ENCODE peak calls at places on chromosomes 11 and 22, in five cellular contexts. Y is suprapubic skin; U is activated effector memory CD4-positive, alpha-beta T cell treated with Interleukin-2 at 50 U/mL for 16 hours; O is stimulated activated CD4-positive, alpha-beta T cell treated with anti-CD3 and anti-CD28 coated beads, Interleukin-1b, Interleukin-23, amount 100 ng/mL, for 24 hours; V is mammary epithelial cell. J is an unnamed sample.
A peak's percentile ranks its signal among the peaks of the same experiment; 100 is the strongest.

GRCh38 chr11:88363004-88363403 is 25.5 kb upstream of the CTSC start:
- DNase-seq in O (no peak), V (no peak), Y (no peak), U (no peak), J (no peak)

GRCh38 chr11:130580372-130580771 is 131.9 kb downstream of the ADAMTS15 start:
- DNase-seq in Y (no peak), U (no peak), O (no peak), V (peak; percentile 98), J (peak; percentile 51)

GRCh38 chr11:63708764-63709163 is 27.5 kb downstream of the RTN3 start:
- DNase-seq in O (no peak), V (no peak), Y (no peak), U (no peak), J (no peak)

GRCh38 chr22:21915624-21916308 is 36.9 kb downstream of the PPM1F start:
- DNase-seq in Y (no peak), V (no peak), U (no peak), O (no peak), J (no peak)

GRCh38 chr11:820655-821512 is 2.2 kb downstream of the PNPLA2 start:
- DNase-seq in O (no peak), Y (no peak), V (peak; percentile 64), U (no peak), J (no peak)

GRCh38 chr11:84396521-84396920 is 1110.4 kb upstream of the CCDC90B start:
- DNase-seq in Y (no peak), V (no peak), U (no peak), O (no peak), J (no peak)

GRCh38 chr22:35043251-35043931 is 22.6 kb upstream of the ISX start:
- DNase-seq in O (no peak), U (no peak), Y (no peak), V (no peak), J (no peak)

GRCh38 chr11:81007046-81007445 is 1566.2 kb upstream of the TENM4 start:
- DNase-seq in V (no peak), O (no peak), Y (no peak), U (no peak), J (no peak)

GRCh38 chr11:103367650-103368049 is 258.4 kb downstream of the DYNC2H1 start:
- DNase-seq in Y (no peak), O (no peak), V (no peak), U (no peak), J (peak; percentile 22)

GRCh38 chr11:82842019-82842418 is 58.2 kb downstream of the PRCP start:
- DNase-seq in O (no peak), U (no peak), V (no peak), Y (no peak), J (no peak)

GRCh38 chr11:74611369-74611861 is 19.0 kb downstream of the POLD3 start:
- DNase-seq in O (no peak), Y (no peak), U (no peak), V (peak; percentile 22), J (peak; percentile 73)

GRCh38 chr11:58576792-58577440 is 1.3 kb upstream of the LPXN start:
- DNase-seq in Y (no peak), V (peak; percentile 35), U (no peak), O (no peak), J (peak; percentile 28)

GRCh38 chr22:45602824-45603301 is 68.8 kb upstream of the ATXN10 start:
- DNase-seq in Y (no peak), V (no peak), U (no peak), O (no peak), J (peak; percentile 86)

GRCh38 chr11:9030601-9031000 is 26.8 kb upstream of the NRIP3 start:
- DNase-seq in Y (no peak), V (peak; percentile 12), O (no peak), U (no peak), J (no peak)

GRCh38 chr22:21038405-21038804 is 6.0 kb upstream of the SLC7A4 start:
- DNase-seq in U (no peak), V (no peak), Y (no peak), O (no peak), J (no peak)

GRCh38 chr11:804599-804964 is 449 bp downstream of the PIDD1 start:
- DNase-seq in O (no peak), Y (no peak), U (no peak), V (no peak), J (no peak)

GRCh38 chr11:101974255-101974654 is 57.9 kb upstream of the ANGPTL5 start:
- DNase-seq in Y (no peak), O (no peak), U (no peak), V (no peak), J (no peak)

GRCh38 chr22:37681556-37682049 is 4.5 kb upstream of the NOL12 start:
- DNase-seq in O (peak; percentile 57), U (peak; percentile 53), Y (peak; percentile 89), V (peak; percentile 79), J (peak; percentile 67)

GRCh38 chr11:32088117-32088941 is 2.5 kb upstream of the RCN1 start:
- DNase-seq in Y (no peak), U (no peak), V (peak; percentile 84), O (no peak), J (peak; percentile 58)

GRCh38 chr11:119764108-119764874 is 35.3 kb upstream of the NECTIN1 start:
- DNase-seq in O (no peak), U (no peak), Y (no peak), V (peak; percentile 26), J (peak; percentile 34)

GRCh38 chr11:46649180-46649738 is 31.9 kb downstream of the ATG13 start:
- DNase-seq in U (no peak), Y (no peak), V (peak; percentile 65), O (no peak), J (peak; percentile 87)

GRCh38 chr11:65116370-65117205 is 913 bp downstream of the ZNHIT2 start:
- DNase-seq in O (no peak), V (peak; percentile 65), U (peak; percentile 54), Y (peak; percentile 79), J (no peak)

GRCh38 chr22:17728786-17729185 is 45.5 kb downstream of the BID start:
- DNase-seq in Y (no peak), O (no peak), V (no peak), U (no peak), J (no peak)

J was measured in GM04504.